ENCODE peak calls at places on chromosomes 5 and 9, in eight cellular contexts. One of them, this sample, is unnamed.

GRCh38 chr5:119410448-119411170 is 41.7 kb upstream of the HSD17B4 start:
- DNase-seq in bronchial epithelial cell: no peak
- DNase-seq in endothelial cell of umbilical vein: no peak
- DNase-seq in WERI-Rb-1: no peak
- DNase-seq in lung: no peak
- DNase-seq in iPS DF 6.9: no peak
- DNase-seq in Peyer's patch: no peak
- DNase-seq in SJSA1: no peak
- DNase-seq in this sample: no peak

GRCh38 chr9:114349713-114350480 is 20.2 kb downstream of the ORM2 start:
- DNase-seq in bronchial epithelial cell: no peak
- DNase-seq in endothelial cell of umbilical vein: no peak
- DNase-seq in WERI-Rb-1: no peak
- DNase-seq in lung: no peak
- DNase-seq in iPS DF 6.9: no peak
- DNase-seq in Peyer's patch: no peak
- DNase-seq in SJSA1: no peak
- DNase-seq in this sample: no peak

GRCh38 chr5:16539169-16539666 is 73.6 kb upstream of the ZNF622 start:
- DNase-seq in bronchial epithelial cell: peak; percentile 82
- DNase-seq in endothelial cell of umbilical vein: no peak
- DNase-seq in WERI-Rb-1: no peak
- DNase-seq in lung: peak; percentile 52
- DNase-seq in iPS DF 6.9: no peak
- DNase-seq in Peyer's patch: peak; percentile 87
- DNase-seq in SJSA1: peak; percentile 73
- DNase-seq in this sample: no peak

GRCh38 chr5:75510836-75511434 is 494 bp downstream of the CERT1 start:
- DNase-seq in bronchial epithelial cell: no peak
- DNase-seq in endothelial cell of umbilical vein: peak; percentile 66
- DNase-seq in WERI-Rb-1: peak; percentile 52
- DNase-seq in lung: peak; percentile 59
- DNase-seq in iPS DF 6.9: no peak
- DNase-seq in Peyer's patch: peak; percentile 73
- DNase-seq in SJSA1: no peak
- DNase-seq in this sample: peak; percentile 46

GRCh38 chr5:95843733-95844223 is 21.3 kb upstream of the GLRX start:
- DNase-seq in bronchial epithelial cell: no peak
- DNase-seq in endothelial cell of umbilical vein: no peak
- DNase-seq in WERI-Rb-1: no peak
- DNase-seq in lung: no peak
- DNase-seq in iPS DF 6.9: no peak
- DNase-seq in Peyer's patch: no peak
- DNase-seq in SJSA1: no peak
- DNase-seq in this sample: no peak

GRCh38 chr5:117652001-117652639 is 1077.5 kb upstream of the SEMA6A start:
- DNase-seq in bronchial epithelial cell: no peak
- DNase-seq in endothelial cell of umbilical vein: no peak
- DNase-seq in WERI-Rb-1: no peak
- DNase-seq in lung: no peak
- DNase-seq in iPS DF 6.9: no peak
- DNase-seq in Peyer's patch: no peak
- DNase-seq in SJSA1: no peak
- DNase-seq in this sample: no peak

GRCh38 chr9:7452378-7452777 is 347.2 kb downstream of the DMAC1 start:
- DNase-seq in bronchial epithelial cell: peak; percentile 91
- DNase-seq in endothelial cell of umbilical vein: no peak
- DNase-seq in WERI-Rb-1: no peak
- DNase-seq in lung: no peak
- DNase-seq in iPS DF 6.9: no peak
- DNase-seq in Peyer's patch: no peak
- DNase-seq in SJSA1: no peak
- DNase-seq in this sample: no peak

GRCh38 chr5:156182174-156182967 is 144.6 kb upstream of the SGCD start:
- DNase-seq in bronchial epithelial cell: no peak
- DNase-seq in endothelial cell of umbilical vein: no peak
- DNase-seq in WERI-Rb-1: no peak
- DNase-seq in lung: no peak
- DNase-seq in iPS DF 6.9: no peak
- DNase-seq in Peyer's patch: no peak
- DNase-seq in SJSA1: no peak
- DNase-seq in this sample: no peak

GRCh38 chr9:83197611-83198010 is 134.7 kb upstream of the RASEF start:
- DNase-seq in bronchial epithelial cell: no peak
- DNase-seq in endothelial cell of umbilical vein: no peak
- DNase-seq in WERI-Rb-1: no peak
- DNase-seq in lung: no peak
- DNase-seq in iPS DF 6.9: no peak
- DNase-seq in Peyer's patch: no peak
- DNase-seq in SJSA1: no peak
- DNase-seq in this sample: no peak

GRCh38 chr5:80825780-80826460 is 134.2 kb upstream of the RASGRF2 start:
- DNase-seq in bronchial epithelial cell: no peak
- DNase-seq in endothelial cell of umbilical vein: peak; percentile 77
- DNase-seq in WERI-Rb-1: no peak
- DNase-seq in lung: no peak
- DNase-seq in iPS DF 6.9: no peak
- DNase-seq in Peyer's patch: no peak
- DNase-seq in SJSA1: no peak
- DNase-seq in this sample: no peak

GRCh38 chr9:33158555-33159057 is 8.5 kb downstream of the B4GALT1 start:
- DNase-seq in bronchial epithelial cell: no peak
- DNase-seq in endothelial cell of umbilical vein: no peak
- DNase-seq in WERI-Rb-1: no peak
- DNase-seq in lung: no peak
- DNase-seq in iPS DF 6.9: no peak
- DNase-seq in Peyer's patch: no peak
- DNase-seq in SJSA1: no peak
- DNase-seq in this sample: no peak

GRCh38 chr5:142568271-142568995 is 117.5 kb downstream of the FGF1 start:
- DNase-seq in bronchial epithelial cell: no peak
- DNase-seq in endothelial cell of umbilical vein: no peak
- DNase-seq in WERI-Rb-1: no peak
- DNase-seq in lung: no peak
- DNase-seq in iPS DF 6.9: no peak
- DNase-seq in Peyer's patch: no peak
- DNase-seq in SJSA1: no peak
- DNase-seq in this sample: no peak

GRCh38 chr5:122091942-122092600 is 14.0 kb upstream of the LOX start:
- DNase-seq in bronchial epithelial cell: peak; percentile 59
- DNase-seq in endothelial cell of umbilical vein: peak; percentile 48
- DNase-seq in WERI-Rb-1: no peak
- DNase-seq in lung: no peak
- DNase-seq in iPS DF 6.9: no peak
- DNase-seq in Peyer's patch: no peak
- DNase-seq in SJSA1: no peak
- DNase-seq in this sample: no peak

GRCh38 chr9:128523199-128523925 is 18.8 kb downstream of the GLE1 start:
- DNase-seq in bronchial epithelial cell: no peak
- DNase-seq in endothelial cell of umbilical vein: peak; percentile 34
- DNase-seq in WERI-Rb-1: peak; percentile 64
- DNase-seq in lung: no peak
- DNase-seq in iPS DF 6.9: no peak
- DNase-seq in Peyer's patch: no peak
- DNase-seq in SJSA1: no peak
- DNase-seq in this sample: no peak

GRCh38 chr5:98651715-98652114 is 121.7 kb upstream of the RGMB start:
- DNase-seq in bronchial epithelial cell: peak; percentile 10
- DNase-seq in endothelial cell of umbilical vein: no peak
- DNase-seq in WERI-Rb-1: no peak
- DNase-seq in lung: no peak
- DNase-seq in iPS DF 6.9: no peak
- DNase-seq in Peyer's patch: no peak
- DNase-seq in SJSA1: no peak
- DNase-seq in this sample: no peak

GRCh38 chr5:111144352-111144930 is 52.3 kb downstream of the WDR36 start:
- DNase-seq in bronchial epithelial cell: peak; percentile 37
- DNase-seq in endothelial cell of umbilical vein: no peak
- DNase-seq in WERI-Rb-1: no peak
- DNase-seq in lung: no peak
- DNase-seq in iPS DF 6.9: no peak
- DNase-seq in Peyer's patch: no peak
- DNase-seq in SJSA1: no peak
- DNase-seq in this sample: peak; percentile 18

GRCh38 chr9:115630126-115630840 is 512.3 kb upstream of the TNC start:
- DNase-seq in bronchial epithelial cell: no peak
- DNase-seq in endothelial cell of umbilical vein: no peak
- DNase-seq in WERI-Rb-1: no peak
- DNase-seq in lung: no peak
- DNase-seq in iPS DF 6.9: no peak
- DNase-seq in Peyer's patch: no peak
- DNase-seq in SJSA1: no peak
- DNase-seq in this sample: no peak

GRCh38 chr9:89541798-89542197 is 43.9 kb upstream of the SEMA4D start:
- DNase-seq in bronchial epithelial cell: no peak
- DNase-seq in endothelial cell of umbilical vein: no peak
- DNase-seq in WERI-Rb-1: no peak
- DNase-seq in lung: no peak
- DNase-seq in iPS DF 6.9: no peak
- DNase-seq in Peyer's patch: peak; percentile 77
- DNase-seq in SJSA1: no peak
- DNase-seq in this sample: no peak

GRCh38 chr5:104785097-104785496 is 1222.5 kb upstream of the NUDT12 start:
- DNase-seq in bronchial epithelial cell: no peak
- DNase-seq in endothelial cell of umbilical vein: no peak
- DNase-seq in WERI-Rb-1: no peak
- DNase-seq in lung: no peak
- DNase-seq in iPS DF 6.9: no peak
- DNase-seq in Peyer's patch: no peak
- DNase-seq in SJSA1: no peak
- DNase-seq in this sample: no peak

GRCh38 chr5:96626956-96627355 is 35.2 kb upstream of the CAST start:
- DNase-seq in bronchial epithelial cell: peak; percentile 63
- DNase-seq in endothelial cell of umbilical vein: no peak
- DNase-seq in WERI-Rb-1: no peak
- DNase-seq in lung: no peak
- DNase-seq in iPS DF 6.9: no peak
- DNase-seq in Peyer's patch: no peak
- DNase-seq in SJSA1: peak; percentile 88
- DNase-seq in this sample: no peak

GRCh38 chr9:90608141-90608540 is 34.5 kb downstream of the DIRAS2 start:
- DNase-seq in bronchial epithelial cell: no peak
- DNase-seq in endothelial cell of umbilical vein: no peak
- DNase-seq in WERI-Rb-1: no peak
- DNase-seq in lung: no peak
- DNase-seq in iPS DF 6.9: no peak
- DNase-seq in Peyer's patch: no peak
- DNase-seq in SJSA1: no peak
- DNase-seq in this sample: no peak

GRCh38 chr9:70553718-70554673 is 139.5 kb upstream of the KLF9 start:
- DNase-seq in bronchial epithelial cell: peak; percentile 87
- DNase-seq in endothelial cell of umbilical vein: peak; percentile 69
- DNase-seq in WERI-Rb-1: peak; percentile 11
- DNase-seq in lung: peak; percentile 80
- DNase-seq in iPS DF 6.9: peak; percentile 57
- DNase-seq in Peyer's patch: no peak
- DNase-seq in SJSA1: peak; percentile 51
- DNase-seq in this sample: no peak

GRCh38 chr5:16721151-16722102 is 104.6 kb upstream of the RETREG1 start:
- DNase-seq in bronchial epithelial cell: no peak
- DNase-seq in endothelial cell of umbilical vein: no peak
- DNase-seq in WERI-Rb-1: no peak
- DNase-seq in lung: no peak
- DNase-seq in iPS DF 6.9: no peak
- DNase-seq in Peyer's patch: no peak
- DNase-seq in SJSA1: no peak
- DNase-seq in this sample: no peak

GRCh38 chr5:68187268-68188055 is 28.1 kb upstream of the PIK3R1 start:
- DNase-seq in bronchial epithelial cell: no peak
- DNase-seq in endothelial cell of umbilical vein: peak; percentile 24
- DNase-seq in WERI-Rb-1: no peak
- DNase-seq in lung: no peak
- DNase-seq in iPS DF 6.9: no peak
- DNase-seq in Peyer's patch: no peak
- DNase-seq in SJSA1: no peak
- DNase-seq in this sample: no peak

GRCh38 chr5:38780950-38781349 is 64.9 kb upstream of the OSMR start:
- DNase-seq in bronchial epithelial cell: peak; percentile 35
- DNase-seq in endothelial cell of umbilical vein: peak; percentile 62
- DNase-seq in WERI-Rb-1: no peak
- DNase-seq in lung: peak; percentile 74
- DNase-seq in iPS DF 6.9: no peak
- DNase-seq in Peyer's patch: peak; percentile 54
- DNase-seq in SJSA1: peak; percentile 59
- DNase-seq in this sample: no peak

GRCh38 chr9:94112716-94113465 is 28.6 kb downstream of the PTPDC1 start:
- DNase-seq in bronchial epithelial cell: no peak
- DNase-seq in endothelial cell of umbilical vein: no peak
- DNase-seq in WERI-Rb-1: peak; percentile 52
- DNase-seq in lung: no peak
- DNase-seq in iPS DF 6.9: no peak
- DNase-seq in Peyer's patch: no peak
- DNase-seq in SJSA1: no peak
- DNase-seq in this sample: no peak
- H3K4me3 ChIP-seq in bronchial epithelial cell: no peak overlapping the region
- H3K4me3 ChIP-seq in endothelial cell of umbilical vein: no peak overlapping the region
- H3K4me3 ChIP-seq in WERI-Rb-1: no peak overlapping the region
- H3K4me3 ChIP-seq in lung: no peak overlapping the region
- H3K4me3 ChIP-seq in iPS DF 6.9: no peak overlapping the region
- H3K4me3 ChIP-seq in Peyer's patch: no peak overlapping the region
- H3K4me3 ChIP-seq in SJSA1: no peak overlapping the region
- H3K4me3 ChIP-seq in this sample: no peak overlapping the region

DNA sequence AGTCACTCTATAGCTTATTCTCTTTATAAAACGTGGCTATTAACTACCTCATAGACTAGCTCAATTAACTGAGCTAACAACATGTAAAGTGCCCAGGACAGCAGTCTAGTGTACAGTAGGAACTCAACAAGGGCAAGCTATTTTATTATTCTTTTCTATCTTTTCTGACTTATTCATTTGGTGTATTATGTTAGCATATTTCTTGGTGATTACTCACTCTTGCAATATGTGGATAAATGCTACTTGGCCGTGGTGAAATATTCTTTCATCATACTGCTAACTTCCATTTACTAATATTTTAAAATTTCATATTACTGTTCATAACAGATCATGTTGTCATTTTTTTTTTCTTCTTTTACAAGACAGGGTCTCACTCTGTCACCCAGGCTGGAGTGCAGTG is 4.9 kb downstream of the SLC25A51 start:
- DNase-seq in bronchial epithelial cell: no peak
- DNase-seq in endothelial cell of umbilical vein: no peak
- DNase-seq in WERI-Rb-1: no peak
- DNase-seq in lung: no peak
- DNase-seq in iPS DF 6.9: no peak
- DNase-seq in Peyer's patch: no peak
- DNase-seq in SJSA1: no peak
- DNase-seq in this sample: no peak
- H3K4me3 ChIP-seq in bronchial epithelial cell: no peak overlapping the region
- H3K4me3 ChIP-seq in endothelial cell of umbilical vein: no peak overlapping the region
- H3K4me3 ChIP-seq in WERI-Rb-1: no peak overlapping the region
- H3K4me3 ChIP-seq in lung: no peak overlapping the region
- H3K4me3 ChIP-seq in iPS DF 6.9: no peak overlapping the region
- H3K4me3 ChIP-seq in Peyer's patch: no peak overlapping the region
- H3K4me3 ChIP-seq in SJSA1: no peak overlapping the region
- H3K4me3 ChIP-seq in this sample: no peak overlapping the region

GRCh38 chr5:1380910-1381309 is 36.0 kb upstream of the CLPTM1L start:
- DNase-seq in bronchial epithelial cell: no peak
- DNase-seq in endothelial cell of umbilical vein: no peak
- DNase-seq in WERI-Rb-1: no peak
- DNase-seq in lung: no peak
- DNase-seq in iPS DF 6.9: no peak
- DNase-seq in Peyer's patch: no peak
- DNase-seq in SJSA1: no peak
- DNase-seq in this sample: no peak
- H3K4me3 ChIP-seq in bronchial epithelial cell: no peak overlapping the region
- H3K4me3 ChIP-seq in endothelial cell of umbilical vein: no peak overlapping the region
- H3K4me3 ChIP-seq in WERI-Rb-1: no peak overlapping the region
- H3K4me3 ChIP-seq in lung: no peak overlapping the region
- H3K4me3 ChIP-seq in iPS DF 6.9: no peak overlapping the region
- H3K4me3 ChIP-seq in Peyer's patch: no peak overlapping the region
- H3K4me3 ChIP-seq in SJSA1: no peak overlapping the region
- H3K4me3 ChIP-seq in this sample: no peak overlapping the region

GRCh38 chr9:136666364-136667216 is 3.9 kb downstream of the EGFL7 start:
- DNase-seq in bronchial epithelial cell: no peak
- DNase-seq in endothelial cell of umbilical vein: peak; percentile 39
- DNase-seq in WERI-Rb-1: no peak
- DNase-seq in lung: no peak
- DNase-seq in iPS DF 6.9: no peak
- DNase-seq in Peyer's patch: no peak
- DNase-seq in SJSA1: no peak
- DNase-seq in this sample: no peak
- H3K4me3 ChIP-seq in bronchial epithelial cell: peak overlapping the region; percentile 32
- H3K4me3 ChIP-seq in endothelial cell of umbilical vein: peak overlapping the region; percentile 83
- H3K4me3 ChIP-seq in WERI-Rb-1: peak overlapping the region; percentile 31
- H3K4me3 ChIP-seq in lung: peak overlapping the region; percentile 65
- H3K4me3 ChIP-seq in iPS DF 6.9: peak overlapping the region; percentile 79
- H3K4me3 ChIP-seq in Peyer's patch: peak overlapping the region; percentile 52
- H3K4me3 ChIP-seq in SJSA1: no peak overlapping the region
- H3K4me3 ChIP-seq in this sample: no peak overlapping the region